ENCODE peak calls at places on chromosomes 13 and 19, in eight cellular contexts. G is A673; C is Panc1; I is brain microvascular endothelial cell; W is CD4-positive, alpha-beta T cell; O is tibial nerve; V is left lung; L is body of pancreas. A is an unnamed sample.

GRCh38 chr13:110541526-110541920 is 20.0 kb downstream of the RAB20 start:
- DNase-seq in G (no peak), C (no peak), L (no peak), W (no peak), V (no peak), O (no peak), I (no peak), A (no peak)

GRCh38 chr13:81686877-81687276 is 1346.0 kb upstream of the SPRY2 start:
- DNase-seq in I (no peak), W (no peak), V (no peak), G (peak; percentile 65), L (no peak), O (no peak), C (no peak), A (no peak)

GRCh38 chr19:40365613-40366401 is 17.3 kb downstream of the PLD3 start:
- DNase-seq in O (peak; percentile 44), V (peak; percentile 91), G (peak; percentile 86), L (peak; percentile 63), I (peak; percentile 60), C (no peak), W (no peak), A (peak; percentile 78)

GRCh38 chr19:8569066-8569761 is 8.0 kb downstream of the MYO1F start:
- DNase-seq in O (no peak), L (peak; percentile 80), G (no peak), V (no peak), I (peak; percentile 88), W (peak; percentile 52), C (no peak), A (no peak)

GRCh38 chr13:62697702-62698101 is 1282.1 kb upstream of the PCDH20 start:
- DNase-seq in L (no peak), I (no peak), W (no peak), C (no peak), G (no peak), O (no peak), V (no peak), A (no peak)

GRCh38 chr13:110290811-110291210 is 16.1 kb downstream of the COL4A1 start:
- DNase-seq in V (no peak), I (no peak), C (no peak), G (no peak), L (no peak), W (no peak), O (no peak), A (no peak)

GRCh38 chr19:46845959-46846459 is 4.6 kb downstream of the AP2S1 start:
- DNase-seq in G (no peak), W (no peak), I (no peak), C (no peak), O (no peak), L (no peak), V (no peak), A (no peak)

GRCh38 chr13:112774448-112774792 is 84.6 kb downstream of the ATP11A start:
- DNase-seq in W (no peak), O (no peak), G (no peak), I (no peak), C (no peak), L (no peak), V (no peak), A (no peak)

GRCh38 chr19:57558525-57558924 is 1.1 kb downstream of the ZNF550 start:
- DNase-seq in L (no peak), C (no peak), O (no peak), V (no peak), G (peak; percentile 23), W (no peak), I (peak; percentile 4), A (no peak)

GRCh38 chr13:48042889-48043288 is 5.4 kb downstream of the NUDT15 start:
- DNase-seq in G (no peak), C (no peak), O (no peak), W (no peak), V (no peak), I (no peak), L (no peak), A (no peak)

GRCh38 chr19:42122691-42123607 is 9.3 kb downstream of the POU2F2 start:
- DNase-seq in C (no peak), G (no peak), V (no peak), W (peak; percentile 23), I (no peak), O (no peak), L (no peak), A (no peak)

GRCh38 chr19:5588906-5589676 is 21.3 kb upstream of the TINCR start:
- DNase-seq in L (no peak), G (no peak), O (no peak), C (no peak), V (no peak), I (no peak), W (no peak), A (no peak)

GRCh38 chr13:30142502-30143211 is 164.7 kb downstream of the KATNAL1 start:
- DNase-seq in L (peak; percentile 66), O (no peak), I (peak; percentile 88), G (peak; percentile 74), W (no peak), C (no peak), V (no peak), A (no peak)

GRCh38 chr19:14941189-14941588 is at the start of gene OR7C2:
- DNase-seq in L (no peak), V (no peak), W (no peak), I (no peak), G (no peak), C (no peak), O (no peak), A (no peak)

GRCh38 chr13:86932935-86933334 is 738.2 kb upstream of the SLITRK5 start:
- DNase-seq in O (no peak), V (no peak), L (no peak), I (no peak), W (no peak), C (no peak), G (peak; percentile 62), A (no peak)

GRCh38 chr13:91567485-91568207 is 169.2 kb downstream of the GPC5 start:
- DNase-seq in G (no peak), C (no peak), W (no peak), I (peak; percentile 14), V (no peak), O (no peak), L (no peak), A (no peak)

GRCh38 chr19:47618771-47619170 is 9.8 kb downstream of the BICRA start:
- DNase-seq in V (no peak), G (no peak), O (no peak), W (no peak), L (peak; percentile 43), C (no peak), I (no peak), A (no peak)

GRCh38 chr19:13717194-13717643 is 47.1 kb upstream of the MRI1 start:
- DNase-seq in V (no peak), C (no peak), L (no peak), G (no peak), O (no peak), W (no peak), I (no peak), A (no peak)

GRCh38 chr13:28609936-28610335 is 49.0 kb upstream of the POMP start:
- DNase-seq in I (peak; percentile 57), C (no peak), O (no peak), L (no peak), W (no peak), G (no peak), V (no peak), A (no peak)
- H3K27ac ChIP-seq in I (no peak overlapping the region), C (no peak overlapping the region), O (no peak overlapping the region), L (no peak overlapping the region), W (no peak overlapping the region), G (no peak overlapping the region), V (no peak overlapping the region), A (no peak overlapping the region)

GRCh38 chr19:51607920-51608562 is 22.2 kb downstream of the SIGLEC5 start:
- DNase-seq in V (peak; percentile 96), C (no peak), G (peak; percentile 83), O (peak; percentile 38), W (peak; percentile 41), I (peak; percentile 75), L (peak; percentile 71), A (peak; percentile 37)
- TF ChIP-seq CTCF in V (peak; percentile 38), C (peak; percentile 61), G (peak; percentile 90), O (no peak), W (peak; percentile 28), I (peak; percentile 75), L (peak; percentile 34), A (peak; percentile 43)

DNA sequence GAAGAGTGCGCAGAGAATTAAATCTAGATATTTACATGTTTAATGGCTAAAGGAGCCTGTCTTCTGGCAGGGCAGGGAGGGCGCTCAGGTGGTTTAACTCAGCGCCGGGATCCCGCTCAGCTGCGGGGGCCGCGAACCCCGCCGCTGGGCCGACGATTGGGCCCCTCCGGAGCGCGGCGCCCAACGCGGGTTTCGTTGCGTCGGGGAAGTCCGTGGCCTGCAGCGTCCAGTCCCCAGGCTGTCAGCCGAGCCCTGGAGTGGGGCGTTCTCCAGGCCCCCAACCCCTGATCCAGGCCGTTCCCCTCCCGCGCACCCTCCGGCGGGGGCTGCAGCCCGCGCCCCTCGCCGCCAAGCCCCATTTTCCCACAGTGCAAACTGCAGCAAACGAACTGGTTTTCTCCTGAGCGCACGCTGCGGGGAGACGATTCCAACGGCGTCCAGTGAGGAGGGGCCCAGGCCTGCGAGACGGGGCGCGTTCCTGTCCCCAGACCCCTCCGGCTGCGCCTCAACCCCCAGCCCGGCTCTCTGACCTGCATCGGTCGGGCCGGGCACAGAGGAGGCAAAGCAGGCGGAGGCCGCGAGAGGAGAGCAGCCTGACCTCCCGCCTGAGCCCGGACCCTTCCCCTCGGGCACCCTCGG is 4.5 kb upstream of the ONECUT3 start:
- DNase-seq in G (no peak), C (no peak), O (no peak), I (no peak), L (no peak), V (peak; percentile 55), W (no peak), A (no peak)
- H3K27me3 ChIP-seq in G (peaks cover 83% of the 10 kb centered on the region), C (no peaks in the 10 kb centered on the region), O (peaks cover 91% of the 10 kb centered on the region), I (peaks cover 72% of the 10 kb centered on the region), L (peaks cover 70% of the 10 kb centered on the region), V (peaks cover 81% of the 10 kb centered on the region), W (peaks cover 87% of the 10 kb centered on the region), A (peaks cover 96% of the 10 kb centered on the region)

GRCh38 chr13:106493569-106493968 is 41.9 kb downstream of the EFNB2 start:
- DNase-seq in V (no peak), O (no peak), G (no peak), I (no peak), W (no peak), L (peak; percentile 25), C (no peak), A (peak; percentile 26)

GRCh38 chr13:106491463-106491862 is 44.0 kb downstream of the EFNB2 start:
- DNase-seq in W (no peak), V (no peak), I (no peak), C (no peak), O (no peak), G (no peak), L (no peak), A (no peak)

GRCh38 chr13:106490887-106491321 is 44.6 kb downstream of the EFNB2 start:
- DNase-seq in I (no peak), L (no peak), O (no peak), C (no peak), W (no peak), V (no peak), G (no peak), A (no peak)

GRCh38 chr13:106492576-106493323 is 42.7 kb downstream of the EFNB2 start:
- DNase-seq in I (no peak), G (no peak), W (no peak), O (no peak), L (no peak), C (no peak), V (peak; percentile 61), A (no peak)

DNA sequence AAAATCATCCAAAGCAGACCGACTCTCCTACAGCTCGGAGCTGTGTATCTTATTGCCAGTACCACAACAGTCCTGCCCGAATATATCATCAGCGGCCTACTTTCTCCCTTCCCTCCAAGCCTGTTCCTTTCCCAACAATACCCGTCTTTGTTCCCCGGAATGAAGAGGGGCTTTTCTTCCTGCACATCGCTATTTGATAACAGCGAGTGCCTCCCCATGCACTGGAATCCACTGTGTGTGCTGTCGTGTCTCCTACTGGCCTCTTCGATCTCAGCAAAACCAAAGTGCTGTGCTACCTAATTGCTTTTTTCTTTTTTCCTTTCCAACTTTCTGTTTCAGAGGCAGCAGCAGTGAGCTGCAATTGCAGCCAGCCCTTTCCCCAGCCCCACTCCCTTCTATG is 43.5 kb downstream of the EFNB2 start:
- DNase-seq in C (no peak), L (no peak), W (no peak), V (no peak), G (no peak), O (no peak), I (no peak), A (peak; percentile 66)
- H3K27ac ChIP-seq in C (no peak overlapping the region), L (no peak overlapping the region), W (no peak overlapping the region), V (no peak overlapping the region), G (no peak overlapping the region), O (peak overlapping the region; percentile 40), I (no peak overlapping the region), A (peak overlapping the region; percentile 96)

A was measured in dorsolateral prefrontal cortex.